ENCODE peak calls at places on chromosomes 7 and 10, in four cellular contexts. X is RWPE1, W is epithelial cell of prostate, T is dermis microvascular lymphatic vessel endothelial cell. Y is an unnamed sample.

GRCh38 chr7:99459087-99459486 is 6.9 kb downstream of the ATP5MF start:
- DNase-seq in X (no peak), W (no peak), T (peak; percentile 25), Y (peak; percentile 11)

GRCh38 chr10:73931767-73932624 is 21.1 kb downstream of the PLAU start:
- DNase-seq in X (peak; percentile 99), T (peak; percentile 39), W (peak; percentile 99), Y (no peak)

GRCh38 chr10:10552948-10553347 is 464.7 kb upstream of the CELF2 start:
- DNase-seq in W (no peak), T (no peak), X (no peak), Y (no peak)

GRCh38 chr7:143511593-143512047 is 33.9 kb downstream of the TAS2R41 start:
- DNase-seq in T (no peak), W (no peak), X (no peak), Y (no peak)

GRCh38 chr10:14093735-14094484 is 236.8 kb downstream of the FRMD4A start:
- DNase-seq in W (no peak), X (peak; percentile 30), T (peak; percentile 63), Y (peak; percentile 23)

GRCh38 chr7:139095194-139095659 is 14.3 kb downstream of the ZC3HAV1 start:
- DNase-seq in T (peak; percentile 32), W (no peak), X (no peak), Y (no peak)

GRCh38 chr7:36906448-36906847 is 182.2 kb upstream of the AOAH start:
- DNase-seq in W (no peak), X (no peak), T (no peak), Y (no peak)

GRCh38 chr7:123768493-123768892 is 19.7 kb upstream of the WASL start:
- DNase-seq in T (no peak), X (no peak), W (no peak), Y (no peak)

GRCh38 chr10:104247513-104248146 is 7.1 kb upstream of the GSTO1 start:
- DNase-seq in T (no peak), X (no peak), W (no peak), Y (no peak)

GRCh38 chr10:6786579-6787031 is 206.5 kb upstream of the PRKCQ start:
- DNase-seq in W (no peak), T (no peak), X (peak; percentile 35), Y (no peak)

GRCh38 chr7:67913604-67914003 is 917.0 kb downstream of the TYW1 start:
- DNase-seq in W (no peak), T (no peak), X (no peak), Y (no peak)

GRCh38 chr7:116986611-116987565 is 33.6 kb downstream of the ST7 start:
- DNase-seq in X (no peak), W (no peak), T (no peak), Y (no peak)

GRCh38 chr7:128108641-128109423 is 77.6 kb upstream of the LRRC4 start:
- DNase-seq in W (no peak), T (no peak), X (no peak), Y (no peak)

GRCh38 chr7:121442845-121443244 is 46.7 kb upstream of the FAM3C start:
- DNase-seq in X (peak; percentile 36), W (peak; percentile 89), T (peak; percentile 7), Y (no peak)

GRCh38 chr7:151710121-151710640 is 166.7 kb downstream of the PRKAG2 start:
- DNase-seq in X (no peak), T (no peak), W (no peak), Y (no peak)

GRCh38 chr7:48337012-48337621 is 165.9 kb downstream of the ABCA13 start:
- DNase-seq in X (peak; percentile 47), W (peak; percentile 2), T (no peak), Y (peak; percentile 17)

GRCh38 chr10:119408072-119408471 is 134.4 kb downstream of the RGS10 start:
- DNase-seq in T (no peak), W (no peak), X (no peak), Y (no peak)

GRCh38 chr7:124310934-124311390 is 278.1 kb upstream of the TMEM229A start:
- DNase-seq in W (no peak), X (no peak), T (no peak), Y (no peak)

GRCh38 chr10:3048114-3049019 is 19.0 kb upstream of the PFKP start:
- DNase-seq in W (no peak), X (no peak), T (no peak), Y (no peak)

GRCh38 chr7:22726345-22726848 is 603 bp upstream of the IL6 start:
- DNase-seq in X (peak; percentile 74), W (no peak), T (peak; percentile 78), Y (peak; percentile 16)

GRCh38 chr10:66924674-66925345 is 1.0 kb upstream of the LRRTM3 start:
- DNase-seq in X (no peak), T (no peak), W (no peak), Y (no peak)

GRCh38 chr7:97272237-97272975 is 154.9 kb downstream of the SDHAF3 start:
- DNase-seq in X (no peak), T (no peak), W (no peak), Y (no peak)

Y was measured in NCI-H345.